ENCODE peak calls at places on chromosomes 1 and 21, in ten cellular contexts. A, H, S, Z, K, P, G, V, U and F are unnamed samples.
A peak's percentile ranks its signal among the peaks of the same experiment; 100 is the strongest.

GRCh38 chr1:51986718-51987117 is 3.8 kb downstream of the RAB3B start:
- DNase-seq in A (no peak), H (no peak), S (no peak), Z (no peak), K (no peak), P (no peak), G (no peak), V (no peak), U (no peak), F (no peak)

GRCh38 chr1:9291914-9292360 is 757 bp upstream of the SPSB1 start:
- DNase-seq in A (no peak), H (peak; percentile 58), S (no peak), Z (peak; percentile 68), K (no peak), P (no peak), G (no peak), V (no peak), U (peak; percentile 78), F (no peak)

GRCh38 chr1:179888071-179888470 is 6.0 kb downstream of the TOR1AIP1 start:
- DNase-seq in A (no peak), H (no peak), S (no peak), Z (no peak), K (peak; percentile 37), P (no peak), G (no peak), V (no peak), U (no peak), F (no peak)

GRCh38 chr1:231069333-231069732 is 29.3 kb upstream of the FAM89A start:
- DNase-seq in A (no peak), H (peak; percentile 12), S (no peak), Z (no peak), K (no peak), P (no peak), G (no peak), V (no peak), U (no peak), F (no peak)

GRCh38 chr1:46717654-46718053 is 1.3 kb downstream of the EFCAB14 start:
- DNase-seq in A (no peak), H (peak; percentile 35), S (no peak), Z (no peak), K (no peak), P (no peak), G (no peak), V (no peak), U (no peak), F (no peak)

GRCh38 chr21:43369124-43369523 is 57.8 kb downstream of the SIK1 start:
- DNase-seq in A (no peak), H (no peak), S (no peak), Z (no peak), K (peak; percentile 77), P (no peak), G (no peak), V (no peak), U (peak; percentile 39), F (no peak)

GRCh38 chr1:62307516-62308492 is 11.4 kb downstream of the KANK4 start:
- DNase-seq in A (no peak), H (no peak), S (no peak), Z (no peak), K (no peak), P (no peak), G (no peak), V (no peak), U (no peak), F (no peak)

GRCh38 chr1:59272507-59272906 is 24.4 kb upstream of the FGGY start:
- DNase-seq in A (no peak), H (no peak), S (no peak), Z (no peak), K (peak; percentile 56), P (no peak), G (no peak), V (no peak), U (peak; percentile 59), F (no peak)

GRCh38 chr1:78440381-78440793 is 50.4 kb upstream of the PTGFR start:
- DNase-seq in A (no peak), H (no peak), S (no peak), Z (no peak), K (no peak), P (no peak), G (no peak), V (no peak), U (no peak), F (no peak)

GRCh38 chr1:54929700-54930099 is 42.7 kb upstream of the DHCR24 start:
- DNase-seq in A (no peak), H (no peak), S (no peak), Z (no peak), K (no peak), P (no peak), G (no peak), V (no peak), U (no peak), F (no peak)

GRCh38 chr1:54922921-54923421 is 36.0 kb upstream of the DHCR24 start:
- DNase-seq in A (no peak), H (no peak), S (no peak), Z (no peak), K (no peak), P (no peak), G (no peak), V (no peak), U (no peak), F (no peak)

GRCh38 chr1:54928327-54928726 is 41.3 kb upstream of the DHCR24 start:
- DNase-seq in A (no peak), H (no peak), S (no peak), Z (no peak), K (no peak), P (no peak), G (no peak), V (no peak), U (no peak), F (no peak)

GRCh38 chr1:54927475-54928240 is 40.7 kb upstream of the DHCR24 start:
- DNase-seq in A (no peak), H (no peak), S (no peak), Z (no peak), K (no peak), P (no peak), G (no peak), V (no peak), U (peak; percentile 66), F (no peak)

GRCh38 chr1:54926955-54927354 is 40.0 kb upstream of the DHCR24 start:
- DNase-seq in A (no peak), H (no peak), S (no peak), Z (no peak), K (no peak), P (no peak), G (no peak), V (no peak), U (no peak), F (no peak)
- TF ChIP-seq CTCF in A (no peak), H (no peak), S (no peak), Z (no peak), K (no peak), P (no peak), G (no peak), V (no peak), U (no peak), F (no peak)

GRCh38 chr1:3702990-3703728 is 49.1 kb upstream of the CCDC27 start:
- DNase-seq in A (no peak), H (no peak), S (no peak), Z (peak; percentile 67), K (no peak), P (no peak), G (no peak), V (no peak), U (peak; percentile 47), F (no peak)
- TF ChIP-seq CTCF in A (peak; percentile 42), H (no peak), S (peak; percentile 16), Z (peak; percentile 54), K (no peak), P (no peak), G (no peak), V (no peak), U (no peak), F (no peak)

GRCh38 chr21:32356874-32357395 is 35.9 kb downstream of the URB1 start:
- DNase-seq in A (no peak), H (no peak), S (no peak), Z (no peak), K (no peak), P (no peak), G (no peak), V (no peak), U (no peak), F (no peak)

GRCh38 chr21:32364801-32365200 is 28.0 kb downstream of the URB1 start:
- DNase-seq in A (no peak), H (peak; percentile 27), S (no peak), Z (no peak), K (no peak), P (no peak), G (no peak), V (no peak), U (no peak), F (no peak)

GRCh38 chr21:32364387-32364786 is 28.4 kb downstream of the URB1 start:
- DNase-seq in A (no peak), H (no peak), S (no peak), Z (no peak), K (no peak), P (no peak), G (no peak), V (no peak), U (no peak), F (no peak)

GRCh38 chr21:32360401-32360981 is 32.3 kb downstream of the URB1 start:
- DNase-seq in A (no peak), H (no peak), S (no peak), Z (no peak), K (no peak), P (no peak), G (no peak), V (no peak), U (no peak), F (no peak)

DNA sequence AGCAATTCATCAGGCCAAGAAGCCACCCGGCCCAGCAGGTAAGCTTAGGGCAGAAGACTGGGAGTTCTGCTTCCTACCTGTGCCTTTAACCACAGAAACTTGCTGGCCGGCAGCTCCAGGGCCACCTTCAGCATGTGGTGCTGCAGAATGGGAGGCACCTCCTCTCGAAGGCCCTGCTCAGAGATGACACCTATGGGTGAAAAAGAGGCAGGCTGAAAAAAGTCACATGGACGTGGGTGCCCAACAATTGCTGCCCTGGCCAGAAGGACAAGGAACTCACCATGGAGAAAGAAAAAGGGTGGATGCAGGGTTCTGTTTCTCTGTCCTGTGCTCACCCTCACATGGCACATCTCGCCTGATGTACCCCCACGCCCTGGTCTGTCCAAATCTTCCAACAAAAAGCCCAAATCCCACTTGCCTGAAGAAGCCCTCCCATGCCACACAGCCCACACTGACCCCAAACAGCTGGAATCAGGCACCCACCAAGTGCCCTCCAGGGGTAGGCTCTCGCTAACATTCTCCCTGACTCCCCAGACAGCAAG is 33.0 kb downstream of the URB1 start:
- DNase-seq in A (no peak), H (no peak), S (no peak), Z (no peak), K (peak; percentile 12), P (no peak), G (no peak), V (no peak), U (peak; percentile 21), F (no peak)
- TF ChIP-seq CTCF in A (no peak), H (no peak), S (no peak), Z (peak; percentile 44), K (peak; percentile 10), P (no peak), G (no peak), V (no peak), U (peak; percentile 35), F (no peak)

DNA sequence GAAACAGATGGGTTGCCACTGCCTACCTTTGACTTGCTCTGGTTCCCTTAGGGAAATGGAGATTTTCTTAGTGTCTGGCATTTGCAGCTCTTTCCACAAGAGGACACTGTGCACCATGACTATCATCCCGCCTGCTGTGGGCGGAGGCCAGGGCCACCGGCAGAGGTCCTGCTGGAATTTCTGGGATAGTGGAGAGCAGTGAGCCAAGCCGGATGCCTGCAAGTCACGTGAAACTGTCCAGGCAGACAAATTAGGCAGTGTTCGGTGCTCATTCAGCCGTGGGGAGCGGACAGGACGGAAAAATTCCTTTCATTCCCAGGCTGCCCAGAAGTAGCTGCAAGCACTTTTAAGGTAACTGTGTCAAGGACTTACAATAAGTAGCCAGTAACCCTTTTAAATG is 43.4 kb downstream of the IGSF5 start:
- DNase-seq in A (peak; percentile 70), H (peak; percentile 84), S (peak; percentile 60), Z (peak; percentile 92), K (peak; percentile 13), P (peak; percentile 23), G (no peak), V (no peak), U (peak; percentile 50), F (peak; percentile 84)
- TF ChIP-seq CTCF in A (peak; percentile 94), H (peak; percentile 85), S (peak; percentile 47), Z (peak; percentile 89), K (peak; percentile 45), P (peak; percentile 20), G (no peak), V (peak; percentile 51), U (peak; percentile 42), F (peak; percentile 71)